ENCODE peak calls at places on chromosomes 5 and 9, in six cellular contexts. Z is hepatocyte; Y is CD8-positive, alpha-beta T cell; V is ovary; O is lung; C is A673. N is an unnamed sample.
A peak's percentile ranks its signal among the peaks of the same experiment; 100 is the strongest.

GRCh38 chr9:107222020-107222522 is 61.0 kb upstream of the RAD23B start:
- DNase-seq in Z (peak; percentile 67), Y (no peak), V (no peak), O (no peak), C (no peak), N (no peak)

GRCh38 chr9:114588671-114589526 is 1.3 kb downstream of the ATP6V1G1 start:
- DNase-seq in Z (peak; percentile 45), Y (no peak), V (no peak), O (no peak), C (no peak), N (no peak)

GRCh38 chr5:57211039-57211438 is 37.2 kb downstream of the GPBP1 start:
- DNase-seq in Z (no peak), Y (no peak), V (no peak), O (no peak), C (no peak), N (no peak)

GRCh38 chr9:133629221-133630110 is 6.7 kb upstream of the DBH start:
- DNase-seq in Z (no peak), Y (no peak), V (no peak), O (no peak), C (no peak), N (no peak)

GRCh38 chr9:99398241-99398640 is 176.2 kb downstream of the SEC61B start:
- DNase-seq in Z (no peak), Y (no peak), V (no peak), O (no peak), C (no peak), N (no peak)

GRCh38 chr5:134541736-134542376 is 16.4 kb downstream of the JADE2 start:
- DNase-seq in Z (peak; percentile 64), Y (no peak), V (peak; percentile 68), O (peak; percentile 47), C (no peak), N (no peak)

GRCh38 chr5:41312478-41313060 is 99.2 kb upstream of the C6 start:
- DNase-seq in Z (no peak), Y (no peak), V (no peak), O (no peak), C (peak; percentile 87), N (no peak)

GRCh38 chr9:69809304-69809863 is 11.2 kb upstream of the CFAP95 start:
- DNase-seq in Z (no peak), Y (no peak), V (no peak), O (no peak), C (peak; percentile 74), N (no peak)

GRCh38 chr5:67299317-67299716 is 102.7 kb upstream of the CD180 start:
- DNase-seq in Z (no peak), Y (no peak), V (no peak), O (no peak), C (no peak), N (no peak)

GRCh38 chr9:133054966-133055365 is 6.8 kb upstream of the CEL start:
- DNase-seq in Z (no peak), Y (no peak), V (peak; percentile 36), O (no peak), C (no peak), N (no peak)

GRCh38 chr5:136066705-136067271 is 38.0 kb downstream of the TGFBI start:
- DNase-seq in Z (no peak), Y (no peak), V (peak; percentile 28), O (no peak), C (peak; percentile 42), N (no peak)

GRCh38 chr5:169218862-169219261 is 82.1 kb downstream of the SLIT3 start:
- DNase-seq in Z (peak; percentile 30), Y (no peak), V (no peak), O (no peak), C (no peak), N (no peak)

GRCh38 chr9:31140316-31140715 is 1244.1 kb upstream of the ACO1 start:
- DNase-seq in Z (peak; percentile 19), Y (no peak), V (no peak), O (no peak), C (peak; percentile 70), N (no peak)
- TF ChIP-seq CTCF in Z (peak; percentile 47), Y (no peak), V (no peak), O (no peak), C (peak; percentile 60), N (no peak)

GRCh38 chr9:108776920-108777650 is 78.7 kb downstream of the ACTL7B start:
- DNase-seq in Z (no peak), Y (no peak), V (no peak), O (no peak), C (no peak), N (no peak)
- TF ChIP-seq CTCF in Z (peak; percentile 26), Y (no peak), V (no peak), O (no peak), C (peak; percentile 52), N (no peak)

GRCh38 chr5:79512692-79513518 is 1.0 kb downstream of the HOMER1 start:
- DNase-seq in Z (peak; percentile 38), Y (no peak), V (no peak), O (no peak), C (no peak), N (no peak)

GRCh38 chr5:79511945-79512493 is 1.9 kb downstream of the HOMER1 start:
- DNase-seq in Z (no peak), Y (no peak), V (no peak), O (no peak), C (no peak), N (no peak)

GRCh38 chr5:79510638-79511037 is 3.3 kb downstream of the HOMER1 start:
- DNase-seq in Z (no peak), Y (no peak), V (no peak), O (no peak), C (no peak), N (no peak)

GRCh38 chr5:79514391-79515105 is 614 bp upstream of the HOMER1 start:
- DNase-seq in Z (peak; percentile 96), Y (peak; percentile 83), V (peak; percentile 94), O (peak; percentile 90), C (peak; percentile 93), N (peak; percentile 85)

DNA sequence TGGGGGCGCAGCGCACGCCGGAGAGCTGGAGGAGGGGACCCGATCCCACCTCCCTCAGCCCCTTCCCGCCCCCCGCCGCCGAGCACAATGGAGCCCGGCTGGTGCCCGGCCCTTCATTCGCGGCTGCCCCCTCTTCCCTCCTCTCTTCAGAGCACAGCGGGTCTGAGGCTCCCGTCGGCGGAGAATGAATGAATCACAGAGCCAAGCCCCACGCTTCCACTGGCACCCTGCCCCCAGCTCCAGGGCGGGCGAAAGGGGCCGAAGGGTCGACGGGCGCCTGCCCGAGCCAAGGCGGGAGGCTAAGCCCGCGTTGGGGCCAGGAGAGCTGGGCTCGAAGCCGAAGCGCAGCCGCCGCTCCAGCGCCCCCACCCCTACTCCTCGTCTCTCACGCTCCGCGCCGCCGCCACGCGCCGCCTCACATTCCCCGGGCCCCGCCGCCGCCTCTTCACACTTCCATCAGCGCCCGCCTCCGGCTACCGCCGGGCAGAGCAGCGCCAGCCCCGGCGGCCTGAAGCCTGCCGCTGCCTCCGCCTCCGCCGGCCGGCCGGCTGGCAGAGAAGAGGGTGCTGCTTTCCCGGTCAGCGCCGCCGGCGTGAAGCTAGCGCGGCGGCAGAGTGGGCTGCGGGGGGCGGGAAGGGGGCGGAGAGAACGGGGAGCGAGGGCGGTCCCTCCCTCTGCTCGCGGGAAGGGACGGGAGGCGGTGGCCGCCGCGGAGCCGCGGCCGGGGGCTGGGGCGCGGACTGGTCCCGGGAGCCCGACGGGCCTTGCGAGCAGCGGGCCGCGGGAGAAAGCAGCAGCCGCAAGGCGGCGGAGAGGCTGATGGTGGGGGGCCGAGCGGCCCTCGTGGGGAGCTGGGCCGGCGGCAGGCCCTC is at the start of gene HOMER1:
- DNase-seq in Z (peak; percentile 91), Y (peak; percentile 47), V (peak; percentile 83), O (peak; percentile 80), C (peak; percentile 88), N (peak; percentile 75)
- TF ChIP-seq CTCF in Z (no peak), Y (peak; percentile 25), V (no peak), O (no peak), C (no peak), N (no peak)

GRCh38 chr5:111685969-111686368 is 71.0 kb downstream of the NREP start:
- DNase-seq in Z (no peak), Y (no peak), V (no peak), O (no peak), C (peak; percentile 7), N (no peak)
- TF ChIP-seq CTCF in Z (peak; percentile 17), Y (no peak), V (no peak), O (no peak), C (peak; percentile 30), N (no peak)

GRCh38 chr5:122908662-122909061 is 63.2 kb downstream of the SNX24 start:
- DNase-seq in Z (peak; percentile 50), Y (no peak), V (no peak), O (peak; percentile 61), C (no peak), N (no peak)
- TF ChIP-seq CTCF in Z (no peak), Y (no peak), V (no peak), O (no peak), C (no peak), N (no peak)

DNA sequence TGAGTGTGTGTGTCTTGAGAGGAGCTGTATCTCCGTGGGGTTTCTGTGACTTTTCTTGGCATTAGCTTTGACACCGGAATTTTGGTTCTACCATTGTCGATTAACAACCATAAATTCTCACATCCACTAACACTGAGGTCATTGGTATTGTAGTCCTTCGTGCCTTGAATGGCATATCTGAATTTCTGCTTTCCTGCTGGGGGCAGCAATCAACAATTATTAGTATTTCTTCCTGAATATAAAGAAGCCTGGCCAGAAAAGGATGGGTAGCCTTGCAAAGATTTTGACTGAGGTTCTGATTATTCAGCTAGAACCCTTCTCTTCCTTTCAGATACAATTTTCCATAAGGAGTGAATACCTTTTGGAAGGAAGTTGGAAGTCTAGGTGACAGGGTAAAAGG is 33.5 kb upstream of the SHOC1 start:
- DNase-seq in Z (no peak), Y (no peak), V (no peak), O (no peak), C (peak; percentile 55), N (no peak)
- TF ChIP-seq CTCF in Z (no peak), Y (no peak), V (no peak), O (peak; percentile 19), C (peak; percentile 46), N (no peak)

GRCh38 chr5:146721073-146721830 is 157.3 kb downstream of the PPP2R2B start:
- DNase-seq in Z (no peak), Y (no peak), V (no peak), O (no peak), C (no peak), N (no peak)
- TF ChIP-seq CTCF in Z (no peak), Y (no peak), V (no peak), O (no peak), C (no peak), N (no peak)

N was measured in activated B cell treated with CpG ODN at 0.5 μM for 24 hours.